ENCODE peak calls at places on chromosome 1, in five cellular contexts. Z is HCT116, J is SK-N-SH, U is HepG2, I is GM12878. S is an unnamed sample.

GRCh38 chr1:2594641-2595131 is 8.1 kb downstream of the PRXL2B start:
- DNase-seq in I (no peak), J (no peak), Z (no peak), U (no peak), S (no peak)

GRCh38 chr1:242824435-242824834 is 299.9 kb upstream of the PLD5 start:
- DNase-seq in U (no peak), Z (no peak), J (no peak), I (no peak), S (no peak)

GRCh38 chr1:218345673-218346390 is 696 bp downstream of the TGFB2 start:
- DNase-seq in U (peak), I (no peak), Z (no peak), J (peak), S (no peak)

GRCh38 chr1:116724765-116725375 is 29.4 kb upstream of the CD2 start:
- DNase-seq in I (no peak), J (peak), Z (peak), U (peak), S (no peak)

GRCh38 chr1:145995964-145996432 is 381 bp downstream of the TXNIP start:
- DNase-seq in U (no peak), Z (no peak), I (no peak), J (no peak), S (no peak)

GRCh38 chr1:153849487-153850185 is 73.1 kb downstream of the GATAD2B start:
- DNase-seq in J (no peak), I (peak), Z (no peak), U (no peak), S (no peak)

GRCh38 chr1:82564338-82564737 is 763.6 kb downstream of the ADGRL2 start:
- DNase-seq in J (no peak), I (no peak), Z (no peak), U (no peak), S (no peak)

GRCh38 chr1:26826261-26827201 is at the start of gene ZDHHC18:
- DNase-seq in I (no peak), J (peak), Z (no peak), U (peak), S (peak)

GRCh38 chr1:204746838-204747442 is 61.4 kb upstream of the LRRN2 start:
- DNase-seq in Z (peak), I (no peak), U (peak), J (peak), S (no peak)

GRCh38 chr1:184953600-184954219 is 20.6 kb downstream of the NIBAN1 start:
- DNase-seq in U (no peak), I (no peak), Z (no peak), J (no peak), S (no peak)

GRCh38 chr1:94926365-94926914 is 470 bp downstream of the CNN3 start:
- DNase-seq in J (peak), U (peak), Z (no peak), I (no peak), S (peak)

GRCh38 chr1:47712596-47713299 is 274.9 kb downstream of the FOXD2 start:
- DNase-seq in I (no peak), J (no peak), U (no peak), Z (no peak), S (no peak)

GRCh38 chr1:1156140-1157032 is 17.3 kb upstream of the TTLL10 start:
- DNase-seq in I (no peak), J (no peak), U (no peak), Z (no peak), S (no peak)

GRCh38 chr1:164702216-164702615 is 143.2 kb downstream of the PBX1 start:
- DNase-seq in U (no peak), Z (no peak), I (no peak), J (no peak), S (peak)

GRCh38 chr1:69290266-69290665 is 277.5 kb upstream of the LRRC7 start:
- DNase-seq in J (no peak), Z (no peak), U (no peak), I (no peak), S (no peak)

GRCh38 chr1:211420389-211420788 is 71.6 kb downstream of the RD3 start:
- DNase-seq in J (no peak), I (no peak), U (no peak), Z (no peak), S (no peak)

GRCh38 chr1:59871746-59872145 is 54.8 kb downstream of the CYP2J2 start:
- DNase-seq in Z (no peak), J (no peak), I (no peak), U (no peak), S (no peak)

GRCh38 chr1:84300501-84300900 is 1.0 kb upstream of the SAMD13 start:
- DNase-seq in J (no peak), I (no peak), U (no peak), Z (no peak), S (no peak)

GRCh38 chr1:58041621-58042020 is 504.9 kb downstream of the OMA1 start:
- DNase-seq in Z (no peak), I (no peak), U (no peak), J (no peak), S (no peak)

GRCh38 chr1:119582801-119583200 is 65.3 kb downstream of the ZNF697 start:
- DNase-seq in I (no peak), U (peak), Z (peak), J (peak), S (peak)

GRCh38 chr1:34747638-34747941 is 7.3 kb upstream of the GJB5 start:
- DNase-seq in U (no peak), J (no peak), Z (no peak), I (no peak), S (no peak)

GRCh38 chr1:211155040-211155439 is 21.1 kb upstream of the KCNH1 start:
- DNase-seq in I (no peak), Z (no peak), J (peak), U (no peak), S (no peak)

GRCh38 chr1:192067360-192067759 is 90.9 kb upstream of the RGS18 start:
- DNase-seq in U (no peak), Z (no peak), I (no peak), J (no peak), S (no peak)

GRCh38 chr1:220551001-220551400 is 23.1 kb downstream of the MARK1 start:
- DNase-seq in Z (no peak), U (no peak), J (no peak), I (no peak), S (no peak)

GRCh38 chr1:42682739-42683529 is 716 bp downstream of the YBX1 start:
- DNase-seq in U (peak), I (no peak), Z (peak), J (peak), S (no peak)

GRCh38 chr1:22680736-22681135 is 27.7 kb downstream of the C1QB start:
- DNase-seq in J (no peak), Z (no peak), I (no peak), U (no peak), S (no peak)
- TF ChIP-seq JUND in J (no peak), Z (no peak), I (no peak), U (no peak), S (no peak)

GRCh38 chr1:11990303-11991032 is 10.2 kb downstream of the MFN2 start:
- DNase-seq in J (no peak), U (peak), I (no peak), Z (no peak), S (no peak)
- TF ChIP-seq JUND in J (no peak), U (no peak), I (no peak), Z (no peak), S (no peak)

DNA sequence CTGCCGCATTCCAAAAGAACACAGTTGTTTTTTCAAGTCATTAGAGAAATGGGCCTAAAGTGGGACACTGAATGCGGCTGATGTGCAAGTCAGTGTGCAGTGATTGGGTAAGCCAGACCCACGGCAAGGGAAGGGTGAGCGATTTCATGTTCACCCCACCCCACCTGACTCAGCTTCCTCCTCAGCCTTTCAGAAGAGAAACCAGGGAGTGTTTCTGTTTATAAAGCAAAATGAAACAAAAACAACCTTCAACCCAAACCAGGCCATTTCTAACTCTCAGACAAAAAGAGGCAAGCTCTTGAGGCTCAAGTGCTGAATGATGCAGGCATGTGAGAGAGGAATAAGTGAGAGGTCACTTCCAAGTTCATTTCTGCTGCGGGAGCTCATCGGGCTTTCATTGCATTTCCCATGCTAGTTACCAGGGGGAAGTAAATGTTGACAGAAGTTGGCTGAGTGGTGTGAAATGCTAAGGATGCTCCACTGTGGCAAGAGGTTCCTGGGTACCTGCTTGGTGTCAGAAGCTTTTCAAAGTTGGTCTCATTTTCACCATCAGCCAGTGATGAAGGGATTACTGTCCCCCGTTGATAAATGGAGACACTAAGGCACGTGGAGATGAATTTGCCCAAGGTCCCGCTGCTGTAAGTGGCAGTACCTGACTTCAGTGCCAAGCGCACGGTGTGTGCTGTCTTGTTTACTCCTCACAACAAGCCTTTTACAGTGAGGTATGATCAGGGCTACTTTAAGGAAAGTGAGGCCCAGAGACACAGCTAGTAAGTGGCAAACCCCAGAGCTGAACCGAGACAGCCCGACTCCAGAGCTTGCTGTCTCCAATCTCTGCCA is 29.1 kb downstream of the STPG1 start:
- DNase-seq in J (no peak), U (no peak), I (no peak), Z (no peak), S (no peak)
- TF ChIP-seq JUND in J (no peak), U (no peak), I (no peak), Z (no peak), S (no peak)

GRCh38 chr1:169941982-169942830 is 48.5 kb upstream of the SCYL3 start:
- DNase-seq in Z (no peak), U (no peak), J (no peak), I (no peak), S (peak)
- TF ChIP-seq JUND in Z (no peak), U (no peak), J (no peak), I (no peak), S (peak)

GRCh38 chr1:225412301-225412700 is 15.5 kb downstream of the LBR start:
- DNase-seq in I (no peak), U (no peak), Z (no peak), J (no peak), S (no peak)
- TF ChIP-seq JUND in I (no peak), U (no peak), Z (no peak), J (no peak), S (no peak)

DNA sequence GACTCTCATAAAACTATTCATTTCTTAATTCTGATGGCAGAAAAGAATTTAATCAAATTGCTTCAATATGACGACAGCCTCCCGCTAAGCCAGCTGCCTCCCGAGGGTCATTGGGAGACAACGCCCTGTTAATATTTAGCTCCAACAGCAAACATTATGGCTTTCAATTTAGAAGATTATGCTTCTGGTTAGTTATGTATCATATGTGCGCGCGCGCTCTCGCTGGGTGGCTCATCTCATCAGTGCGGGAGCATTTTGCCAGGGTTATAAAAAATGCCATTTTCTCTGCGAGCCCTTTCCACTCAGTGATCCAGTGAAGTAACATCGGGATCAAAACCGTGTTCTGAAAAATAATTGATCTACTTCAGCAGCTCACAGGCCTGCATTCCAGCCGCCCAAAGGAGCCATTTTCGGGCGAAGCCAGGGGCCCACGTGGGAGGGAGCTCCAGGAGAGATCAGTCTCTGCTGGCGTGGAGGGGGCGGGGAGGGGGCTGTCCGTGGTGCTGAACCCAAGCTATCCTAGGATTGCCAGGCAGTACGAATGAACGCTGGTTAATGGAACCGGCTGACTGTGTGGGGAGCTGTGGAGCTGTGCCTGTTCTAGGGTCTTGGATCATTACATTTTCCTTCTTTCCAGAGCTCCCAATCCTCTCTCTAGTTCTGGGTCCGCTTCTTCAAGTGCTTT is 219.1 kb upstream of the ZC3H12A start:
- DNase-seq in I (no peak), U (no peak), J (no peak), Z (no peak), S (peak)
- TF ChIP-seq JUND in I (no peak), U (no peak), J (no peak), Z (no peak), S (no peak)

GRCh38 chr1:231557411-231557810 is 28.9 kb downstream of the TSNAX start:
- DNase-seq in U (no peak), Z (no peak), J (no peak), I (no peak), S (no peak)
- TF ChIP-seq JUND in U (no peak), Z (no peak), J (no peak), I (no peak), S (no peak)

GRCh38 chr1:107491582-107491981 is 350.7 kb downstream of the NTNG1 start:
- DNase-seq in J (no peak), Z (no peak), U (no peak), I (no peak), S (no peak)
- TF ChIP-seq JUND in J (no peak), Z (no peak), U (no peak), I (no peak), S (no peak)

GRCh38 chr1:30886710-30887428 is 21.7 kb downstream of the SDC3 start:
- DNase-seq in U (no peak), Z (no peak), I (no peak), J (no peak), S (no peak)
- TF ChIP-seq JUND in U (no peak), Z (peak), I (no peak), J (no peak), S (no peak)

S was measured in T47D.